ENCODE peak calls at places on chromosomes 7 and 10, in eight cellular contexts. M is cardiac muscle cell; K is bronchial epithelial cell; D is CD4-positive, CD25-positive, alpha-beta regulatory T cell; J is naive thymus-derived CD4-positive, alpha-beta T cell; C is astrocyte of the cerebellum; I is SJCRH30; U is A549. R is an unnamed sample.

GRCh38 chr7:24812313-24812945 is 55.2 kb upstream of the GSDME start:
- DNase-seq in J (peak), K (peak), M (peak), C (no peak), I (peak), U (peak), D (peak), R (no peak)

GRCh38 chr10:100742067-100742771 is 3.2 kb upstream of the PAX2 start:
- DNase-seq in I (no peak), C (no peak), D (no peak), M (no peak), K (no peak), U (no peak), J (no peak), R (no peak)

GRCh38 chr7:5064391-5065106 is 18.9 kb downstream of the RBAK start:
- DNase-seq in I (no peak), K (no peak), J (no peak), C (no peak), D (no peak), M (no peak), U (peak), R (no peak)

GRCh38 chr7:143054621-143055020 is 2.5 kb downstream of the OR6V1 start:
- DNase-seq in C (no peak), U (no peak), J (no peak), M (no peak), K (no peak), D (no peak), I (no peak), R (no peak)

GRCh38 chr10:6119962-6120361 is 31.1 kb downstream of the RBM17 start:
- DNase-seq in D (no peak), M (no peak), K (peak), J (no peak), C (no peak), U (no peak), I (no peak), R (no peak)

GRCh38 chr10:119543814-119544642 is 1.5 kb upstream of the RGS10 start:
- DNase-seq in U (no peak), C (no peak), M (no peak), K (peak), J (no peak), D (no peak), I (no peak), R (no peak)

GRCh38 chr7:147510913-147511312 is 1079.7 kb upstream of the C7orf33 start:
- DNase-seq in C (peak), U (peak), D (no peak), I (no peak), M (no peak), K (peak), J (no peak), R (no peak)

GRCh38 chr7:156475666-156476065 is 164.9 kb upstream of the RNF32 start:
- DNase-seq in C (peak), I (no peak), K (peak), J (no peak), D (no peak), U (peak), M (no peak), R (no peak)

GRCh38 chr7:150801946-150802771 is 1.6 kb downstream of the TMEM176A start:
- DNase-seq in C (no peak), K (no peak), I (no peak), J (no peak), D (no peak), U (no peak), M (no peak), R (no peak)

GRCh38 chr10:103047381-103047780 is 129.3 kb downstream of the CNNM2 start:
- DNase-seq in M (no peak), C (no peak), D (no peak), J (no peak), I (no peak), K (no peak), U (no peak), R (no peak)

GRCh38 chr7:7178081-7178480 is 4.3 kb upstream of the C1GALT1 start:
- DNase-seq in D (no peak), J (no peak), M (no peak), K (peak), U (no peak), I (no peak), C (no peak), R (no peak)

GRCh38 chr10:5291501-5292195 is 73.1 kb upstream of the UCN3 start:
- DNase-seq in D (peak), M (no peak), I (no peak), J (peak), U (peak), K (peak), C (no peak), R (no peak)

GRCh38 chr7:144653449-144653848 is 182.4 kb downstream of the TPK1 start:
- DNase-seq in I (no peak), D (no peak), M (no peak), C (no peak), U (no peak), J (no peak), K (no peak), R (no peak)

DNA sequence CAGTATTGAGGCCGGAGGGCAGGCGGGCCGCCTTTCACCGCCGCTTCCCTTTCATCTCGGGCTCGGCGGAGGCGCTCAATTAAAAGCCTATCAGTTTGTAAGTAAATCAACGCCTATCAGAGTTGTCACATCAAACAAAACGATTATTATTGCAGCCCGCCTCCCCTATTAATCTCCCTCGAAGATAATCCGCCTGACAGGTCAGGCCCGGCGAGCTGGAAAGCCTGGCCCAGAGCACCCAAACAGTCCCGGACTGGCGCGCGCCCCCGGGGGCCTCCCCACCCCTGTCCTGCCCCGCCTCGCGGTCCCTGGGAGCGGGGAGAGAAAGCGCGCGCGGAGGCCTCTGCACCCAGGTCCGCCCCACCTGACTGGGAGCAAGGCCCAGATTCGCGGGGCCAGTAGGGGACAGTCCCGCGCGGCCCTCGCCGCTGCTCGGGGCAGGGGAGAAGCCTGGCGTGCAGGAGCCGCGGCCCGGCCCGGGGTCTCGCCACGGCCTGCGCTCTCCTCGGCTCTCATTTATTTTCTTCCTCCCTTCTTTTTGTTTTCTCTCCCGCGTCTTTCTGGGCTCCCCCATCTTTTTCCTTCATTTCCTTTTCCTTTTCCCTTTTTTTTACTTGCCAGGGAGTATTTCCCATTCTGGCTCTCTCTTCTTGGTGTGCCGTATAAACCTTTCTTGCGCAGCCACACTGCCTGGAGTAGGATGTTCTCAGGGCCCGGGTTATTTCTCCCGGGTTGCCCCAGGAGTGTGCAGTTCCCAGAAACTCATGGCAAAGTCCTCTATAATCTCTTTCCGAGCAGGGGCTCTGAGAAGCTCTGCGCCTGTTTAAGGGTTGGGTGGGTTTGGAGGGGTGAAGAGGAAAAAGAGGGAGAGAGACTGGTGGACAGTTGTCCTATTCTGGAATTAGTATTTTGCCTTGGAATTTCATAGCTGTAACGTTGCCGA is 3.9 kb upstream of the ZNF503 start:
- DNase-seq in I (no peak), M (peak), D (no peak), J (no peak), K (no peak), C (no peak), U (no peak), R (no peak)
- H3K4me3 ChIP-seq in I (no peak), M (peak), D (no peak), J (no peak), K (peak), C (peak), U (no peak), R (no peak)

GRCh38 chr7:80135306-80136104 is 874 bp downstream of the GNAI1 start:
- DNase-seq in D (no peak), I (peak), U (peak), J (peak), C (no peak), K (peak), M (peak), R (no peak)

GRCh38 chr7:80134536-80135305 is at the start of gene GNAI1:
- DNase-seq in K (peak), D (no peak), U (peak), I (peak), M (peak), J (peak), C (no peak), R (no peak)

GRCh38 chr7:80131675-80132435 is 2.8 kb upstream of the GNAI1 start:
- DNase-seq in D (no peak), I (no peak), K (peak), C (no peak), M (no peak), U (no peak), J (no peak), R (no peak)

GRCh38 chr7:80134105-80134535 is 511 bp upstream of the GNAI1 start:
- DNase-seq in I (no peak), U (no peak), D (no peak), K (peak), J (peak), C (no peak), M (no peak), R (no peak)

GRCh38 chr7:80133361-80134104 is 1.1 kb upstream of the GNAI1 start:
- DNase-seq in D (no peak), J (peak), M (no peak), U (peak), K (peak), I (no peak), C (no peak), R (no peak)
- H3K4me3 ChIP-seq in D (no peak), J (no peak), M (no peak), U (peak), K (no peak), I (peak), C (peak), R (no peak)

DNA sequence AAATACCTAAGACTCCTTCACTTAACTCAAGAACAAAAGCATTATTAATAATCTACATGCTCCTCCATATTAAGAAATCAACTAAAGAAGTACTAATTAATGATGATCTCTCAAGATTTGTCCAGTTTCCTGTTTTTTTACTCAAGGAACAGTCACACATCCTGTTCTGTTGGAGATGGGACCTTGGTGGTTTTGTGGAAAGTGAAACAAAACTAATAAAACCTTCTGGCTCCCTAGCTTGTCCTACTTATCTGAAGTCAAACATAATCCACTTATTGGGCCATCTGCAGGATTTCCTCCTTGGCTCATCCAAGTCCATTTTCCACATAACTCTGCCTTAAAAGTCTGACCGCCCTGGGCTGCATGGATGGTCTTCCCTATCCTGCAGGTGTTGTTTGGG is 39.3 kb upstream of the TARP start:
- DNase-seq in I (no peak), C (no peak), K (no peak), U (no peak), D (no peak), J (no peak), M (no peak), R (no peak)
- H3K4me3 ChIP-seq in I (no peak), C (no peak), K (no peak), U (no peak), D (no peak), J (no peak), M (no peak), R (no peak)

GRCh38 chr10:59363446-59363958 is 1.2 kb upstream of the FAM13C start:
- DNase-seq in K (no peak), D (no peak), U (no peak), M (no peak), I (no peak), J (no peak), C (no peak), R (no peak)

GRCh38 chr10:59360605-59361515 is 1.5 kb downstream of the FAM13C start:
- DNase-seq in C (no peak), J (no peak), M (no peak), K (no peak), I (no peak), D (no peak), U (no peak), R (no peak)

GRCh38 chr10:59362184-59362966 is at the start of gene FAM13C:
- DNase-seq in C (peak), K (peak), J (peak), D (no peak), M (peak), U (peak), I (peak), R (no peak)

GRCh38 chr10:59362991-59363390 is 642 bp upstream of the FAM13C start:
- DNase-seq in I (peak), C (peak), J (no peak), K (peak), D (no peak), U (peak), M (peak), R (no peak)

DNA sequence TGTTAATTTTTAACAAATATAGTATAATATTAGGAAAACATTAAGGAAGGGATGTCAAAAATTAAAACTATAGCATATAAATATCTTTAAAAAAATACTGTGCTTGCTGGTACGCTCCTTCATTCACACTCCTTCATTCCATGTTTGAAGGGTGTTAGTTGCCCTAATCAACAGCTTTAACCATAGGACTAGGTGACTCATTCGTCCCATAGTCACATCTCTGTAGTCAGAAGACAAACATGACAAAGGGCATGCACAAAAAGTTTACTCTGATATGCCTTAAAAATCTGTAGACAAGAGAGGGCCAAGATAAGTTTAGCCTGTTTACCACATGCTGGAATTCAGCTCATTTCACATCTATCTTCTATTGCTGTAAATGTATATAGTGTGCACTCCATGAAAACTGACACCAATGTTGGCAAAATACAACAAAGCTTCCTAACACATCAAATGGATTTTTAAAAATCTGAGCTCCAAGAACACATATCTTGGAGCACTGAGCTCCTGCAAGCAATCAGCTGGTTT is 628 bp downstream of the FAM13C start:
- DNase-seq in K (peak), J (no peak), D (no peak), C (no peak), U (no peak), M (no peak), I (no peak), R (no peak)
- H3K4me3 ChIP-seq in K (no peak), J (no peak), D (no peak), C (peak), U (no peak), M (peak), I (peak), R (no peak)

GRCh38 chr7:1412322-1413261 is 46.7 kb downstream of the MICALL2 start:
- DNase-seq in I (peak), C (peak), J (peak), K (peak), D (peak), M (peak), U (peak), R (peak)
- H3K4me3 ChIP-seq in I (no peak), C (no peak), J (peak), K (no peak), D (no peak), M (no peak), U (peak), R (no peak)

GRCh38 chr7:149252378-149252777 is 9.6 kb upstream of the ZNF783 start:
- DNase-seq in M (no peak), J (no peak), I (no peak), K (no peak), D (no peak), C (no peak), U (no peak), R (no peak)
- H3K4me3 ChIP-seq in M (no peak), J (no peak), I (no peak), K (no peak), D (no peak), C (no peak), U (no peak), R (no peak)

GRCh38 chr10:69088471-69088769 is 517 bp downstream of the SRGN start:
- DNase-seq in K (no peak), M (no peak), I (no peak), J (peak), C (no peak), D (no peak), U (no peak), R (no peak)

GRCh38 chr10:69089638-69090599 is 2.0 kb downstream of the SRGN start:
- DNase-seq in U (no peak), C (no peak), M (no peak), K (no peak), D (peak), J (peak), I (no peak), R (peak)

GRCh38 chr10:69088801-69089501 is 1.0 kb downstream of the SRGN start:
- DNase-seq in I (no peak), J (peak), D (peak), C (no peak), U (peak), K (no peak), M (no peak), R (peak)

GRCh38 chr10:69092959-69093850 is 5.3 kb downstream of the SRGN start:
- DNase-seq in D (peak), U (peak), C (peak), J (peak), M (peak), I (peak), K (peak), R (peak)

GRCh38 chr10:69090687-69091450 is 3.0 kb downstream of the SRGN start:
- DNase-seq in J (no peak), M (no peak), C (no peak), D (no peak), U (no peak), K (no peak), I (no peak), R (no peak)
- H3K4me3 ChIP-seq in J (peak), M (no peak), C (no peak), D (peak), U (no peak), K (no peak), I (no peak), R (peak)

GRCh38 chr7:94059747-94060146 is 55.6 kb upstream of the BET1 start:
- DNase-seq in K (peak), C (no peak), M (no peak), J (no peak), I (no peak), U (no peak), D (no peak), R (peak)

GRCh38 chr7:94061316-94061715 is 57.2 kb upstream of the BET1 start:
- DNase-seq in K (no peak), U (no peak), M (no peak), I (no peak), D (no peak), J (no peak), C (no peak), R (no peak)

GRCh38 chr7:94057955-94058354 is 53.8 kb upstream of the BET1 start:
- DNase-seq in M (no peak), J (no peak), K (no peak), I (no peak), C (no peak), D (no peak), U (no peak), R (no peak)

GRCh38 chr7:94062372-94062771 is 58.2 kb upstream of the BET1 start:
- DNase-seq in M (no peak), U (no peak), I (no peak), C (no peak), D (no peak), K (no peak), J (no peak), R (no peak)

DNA sequence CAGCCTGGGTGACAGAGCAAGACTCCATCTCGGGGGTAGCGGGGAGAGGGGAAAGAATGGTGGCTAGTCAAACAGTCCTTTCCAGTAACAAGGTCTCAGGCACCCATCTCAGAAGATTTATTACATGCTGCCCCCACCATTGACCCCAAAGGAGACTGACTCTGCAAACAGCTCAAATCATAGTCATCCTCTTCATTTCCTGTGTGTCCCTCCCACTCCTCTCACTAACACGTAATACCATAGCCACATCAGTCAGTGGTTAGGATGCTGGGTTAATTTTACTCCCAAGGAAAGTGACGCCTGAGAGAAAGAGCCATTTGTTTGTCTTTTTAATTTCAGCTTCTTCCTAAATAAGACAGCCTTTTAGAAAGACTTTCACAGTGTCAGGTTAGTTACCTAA is 56.6 kb upstream of the BET1 start:
- DNase-seq in K (peak), I (no peak), M (no peak), D (no peak), C (no peak), U (no peak), J (no peak), R (no peak)
- H3K4me3 ChIP-seq in K (no peak), I (no peak), M (no peak), D (no peak), C (no peak), U (no peak), J (no peak), R (no peak)

R was measured in GM12864.